ENCODE peak calls at places on chromosome 17, in eight cellular contexts. Q is Panc1; A is CD8-positive, alpha-beta T cell; Y is islet precursor cell; W is breast epithelium; K is activated CD8-positive, alpha-beta memory T cell treated with anti-CD3 and anti-CD28 coated beads for 24 hours; J is cortex of kidney; N is stimulated activated naive CD8-positive, alpha-beta T cell treated with anti-CD3 and anti-CD28 coated beads, Interleukin-15, Interleukin-2, amounts not matched to agents 100 U/mL and 50 U/mL, for 24 hours. I is an unnamed sample.
A peak's percentile ranks its signal among the peaks of the same experiment; 100 is the strongest.

GRCh38 chr17:43733956-43734355 is 24.6 kb downstream of the SOST start:
- DNase-seq in Q (no peak), A (no peak), Y (no peak), W (no peak), K (no peak), J (no peak), N (no peak), I (no peak)

GRCh38 chr17:30104575-30105339 is 11.9 kb upstream of the NSRP1 start:
- DNase-seq in Q (peak; percentile 73), A (peak; percentile 75), Y (peak; percentile 96), W (peak; percentile 58), K (peak; percentile 84), J (no peak), N (peak; percentile 77), I (peak; percentile 59)

GRCh38 chr17:37699285-37699973 is 45.4 kb downstream of the HNF1B start:
- DNase-seq in Q (no peak), A (no peak), Y (no peak), W (no peak), K (no peak), J (no peak), N (no peak), I (no peak)

GRCh38 chr17:60300011-60300410 is 91.9 kb downstream of the USP32 start:
- DNase-seq in Q (no peak), A (no peak), Y (no peak), W (no peak), K (no peak), J (no peak), N (no peak), I (no peak)

GRCh38 chr17:74566132-74566753 is 1.1 kb downstream of the CD300H start:
- DNase-seq in Q (peak; percentile 27), A (peak; percentile 33), Y (peak; percentile 82), W (no peak), K (no peak), J (no peak), N (peak; percentile 56), I (no peak)

GRCh38 chr17:45355087-45355486 is 38.3 kb upstream of the MAP3K14 start:
- DNase-seq in Q (no peak), A (no peak), Y (peak; percentile 95), W (no peak), K (no peak), J (no peak), N (no peak), I (no peak)

GRCh38 chr17:6164996-6165395 is 94.8 kb downstream of the WSCD1 start:
- DNase-seq in Q (no peak), A (no peak), Y (no peak), W (no peak), K (no peak), J (no peak), N (no peak), I (no peak)

GRCh38 chr17:50640701-50641338 is 6.1 kb downstream of the ABCC3 start:
- DNase-seq in Q (no peak), A (no peak), Y (peak; percentile 87), W (no peak), K (no peak), J (no peak), N (no peak), I (no peak)

GRCh38 chr17:40251576-40251975 is 32.5 kb downstream of the WIPF2 start:
- DNase-seq in Q (peak; percentile 30), A (no peak), Y (no peak), W (no peak), K (no peak), J (no peak), N (no peak), I (no peak)

GRCh38 chr17:8377422-8377821 is 918 bp upstream of the KRABD2 start:
- DNase-seq in Q (no peak), A (no peak), Y (no peak), W (no peak), K (no peak), J (no peak), N (no peak), I (no peak)

GRCh38 chr17:27836651-27837050 is 36.3 kb upstream of the NOS2 start:
- DNase-seq in Q (no peak), A (no peak), Y (no peak), W (no peak), K (no peak), J (no peak), N (no peak), I (no peak)

GRCh38 chr17:82297280-82297803 is 20.1 kb downstream of the CD7 start:
- DNase-seq in Q (peak; percentile 71), A (peak; percentile 83), Y (no peak), W (peak; percentile 96), K (peak; percentile 89), J (no peak), N (peak; percentile 91), I (peak; percentile 94)

I was measured in T-helper 2 cell treated with Interferon-gamma antibody and Interleukin-4, amounts not matched to agents 5 μg/mL and 100 μg/mL, for 36 hours.